ENCODE peak calls at places on chromosome 10, in nine cellular contexts. C is A549, Z is globus pallidus, F is NCI-H1092 treated with DMSO at 0.1 percent for 48 hours, R is heart right ventricle, E is suprapubic skin, X is activated gamma-delta T cell treated with Interleukin-2 at 50 U/mL for 16 hours, T is RKO, J is kidney tubule cell. W is an unnamed sample.
A peak's percentile ranks its signal among the peaks of the same experiment; 100 is the strongest.

GRCh38 chr10:87886635-87887034 is 23.2 kb downstream of the PTEN start:
- DNase-seq in C (no peak), Z (no peak), F (no peak), R (no peak), E (no peak), X (no peak), T (no peak), J (no peak), W (no peak)

GRCh38 chr10:3807928-3808496 is 23.0 kb upstream of the KLF6 start:
- DNase-seq in C (no peak), Z (no peak), F (no peak), R (peak; percentile 63), E (no peak), X (no peak), T (no peak), J (peak; percentile 81), W (no peak)

GRCh38 chr10:86262671-86263165 is 103.9 kb downstream of the GRID1 start:
- DNase-seq in C (no peak), Z (peak; percentile 96), F (peak; percentile 47), R (no peak), E (no peak), X (no peak), T (no peak), J (no peak), W (no peak)

GRCh38 chr10:71665456-71665855 is 54.1 kb downstream of the C10orf105 start:
- DNase-seq in C (no peak), Z (no peak), F (no peak), R (no peak), E (no peak), X (no peak), T (no peak), J (no peak), W (no peak)

GRCh38 chr10:129877773-129878371 is 86.2 kb downstream of the EBF3 start:
- DNase-seq in C (peak; percentile 22), Z (no peak), F (no peak), R (no peak), E (no peak), X (peak; percentile 11), T (peak; percentile 39), J (peak; percentile 10), W (no peak)

GRCh38 chr10:107037192-107038122 is 127.0 kb downstream of the SORCS1 start:
- DNase-seq in C (no peak), Z (no peak), F (no peak), R (no peak), E (no peak), X (no peak), T (no peak), J (no peak), W (no peak)

GRCh38 chr10:110747609-110748464 is 103.7 kb downstream of the RBM20 start:
- DNase-seq in C (no peak), Z (no peak), F (no peak), R (no peak), E (no peak), X (no peak), T (no peak), J (no peak), W (no peak)

GRCh38 chr10:77036993-77037734 is 600.4 kb downstream of the KCNMA1 start:
- DNase-seq in C (peak; percentile 50), Z (no peak), F (peak; percentile 39), R (no peak), E (no peak), X (no peak), T (peak; percentile 27), J (peak; percentile 40), W (no peak)

GRCh38 chr10:103281753-103282152 is 4.8 kb downstream of the INA start:
- DNase-seq in C (no peak), Z (peak; percentile 16), F (peak; percentile 80), R (no peak), E (no peak), X (no peak), T (no peak), J (no peak), W (no peak)

GRCh38 chr10:71419002-71419540 is 22.4 kb downstream of the CDH23 start:
- DNase-seq in C (no peak), Z (no peak), F (no peak), R (no peak), E (peak; percentile 7), X (no peak), T (no peak), J (no peak), W (no peak)

GRCh38 chr10:12729885-12730284 is 271.6 kb downstream of the CCDC3 start:
- DNase-seq in C (no peak), Z (no peak), F (no peak), R (no peak), E (no peak), X (no peak), T (no peak), J (no peak), W (no peak)

GRCh38 chr10:110772454-110773025 is 99.2 kb upstream of the PDCD4 start:
- DNase-seq in C (no peak), Z (no peak), F (no peak), R (no peak), E (no peak), X (no peak), T (no peak), J (no peak), W (no peak)

GRCh38 chr10:132517951-132518521 is 19.6 kb upstream of the INPP5A start:
- DNase-seq in C (no peak), Z (no peak), F (no peak), R (peak; percentile 57), E (peak; percentile 76), X (no peak), T (no peak), J (no peak), W (peak; percentile 20)

GRCh38 chr10:43046288-43046991 is 30.4 kb upstream of the RET start:
- DNase-seq in C (no peak), Z (no peak), F (no peak), R (no peak), E (peak; percentile 63), X (no peak), T (no peak), J (no peak), W (no peak)